ENCODE peak calls at places on chromosomes 7 and 10, in ten cellular contexts. One of them, this sample, is unnamed.

GRCh38 chr10:126387931-126388911 is at the start of gene ADAM12:
- DNase-seq in lower lobe of right lung: no peak
- DNase-seq in mammary epithelial cell: peak
- DNase-seq in body of pancreas: peak
- DNase-seq in A549: peak
- DNase-seq in astrocyte: peak
- DNase-seq in CD8-positive, alpha-beta T cell: no peak
- DNase-seq in fibroblast of lung: peak
- DNase-seq in heart right ventricle: peak
- DNase-seq in Peyer's patch: no peak
- DNase-seq in this sample: peak

GRCh38 chr10:101858723-101859500 is 15.3 kb upstream of the KCNIP2 start:
- DNase-seq in body of pancreas: no peak
- DNase-seq in lower lobe of right lung: no peak
- DNase-seq in astrocyte: no peak
- DNase-seq in mammary epithelial cell: no peak
- DNase-seq in CD8-positive, alpha-beta T cell: no peak
- DNase-seq in fibroblast of lung: no peak
- DNase-seq in A549: no peak
- DNase-seq in heart right ventricle: no peak
- DNase-seq in Peyer's patch: no peak
- DNase-seq in this sample: no peak

GRCh38 chr10:72625608-72626443 is at the start of gene MICU1:
- DNase-seq in lower lobe of right lung: peak
- DNase-seq in mammary epithelial cell: peak
- DNase-seq in Peyer's patch: peak
- DNase-seq in CD8-positive, alpha-beta T cell: peak
- DNase-seq in A549: peak
- DNase-seq in heart right ventricle: peak
- DNase-seq in fibroblast of lung: peak
- DNase-seq in astrocyte: peak
- DNase-seq in body of pancreas: peak
- DNase-seq in this sample: peak

GRCh38 chr10:14904316-14904732 is 25.7 kb downstream of the SUV39H2 start:
- DNase-seq in mammary epithelial cell: no peak
- DNase-seq in A549: peak
- DNase-seq in fibroblast of lung: peak
- DNase-seq in lower lobe of right lung: no peak
- DNase-seq in body of pancreas: peak
- DNase-seq in astrocyte: no peak
- DNase-seq in CD8-positive, alpha-beta T cell: no peak
- DNase-seq in heart right ventricle: no peak
- DNase-seq in Peyer's patch: no peak
- DNase-seq in this sample: peak

GRCh38 chr7:498678-499641 is 20.7 kb downstream of the PDGFA start:
- DNase-seq in mammary epithelial cell: no peak
- DNase-seq in lower lobe of right lung: peak
- DNase-seq in Peyer's patch: no peak
- DNase-seq in astrocyte: no peak
- DNase-seq in A549: no peak
- DNase-seq in body of pancreas: peak
- DNase-seq in CD8-positive, alpha-beta T cell: no peak
- DNase-seq in heart right ventricle: peak
- DNase-seq in fibroblast of lung: no peak
- DNase-seq in this sample: no peak

GRCh38 chr10:126255313-126255712 is 133.0 kb downstream of the ADAM12 start:
- DNase-seq in body of pancreas: no peak
- DNase-seq in CD8-positive, alpha-beta T cell: no peak
- DNase-seq in A549: no peak
- DNase-seq in fibroblast of lung: no peak
- DNase-seq in astrocyte: no peak
- DNase-seq in heart right ventricle: no peak
- DNase-seq in Peyer's patch: no peak
- DNase-seq in lower lobe of right lung: no peak
- DNase-seq in mammary epithelial cell: no peak
- DNase-seq in this sample: no peak

GRCh38 chr7:18895456-18895855 is 222.0 kb downstream of the TWIST1 start:
- DNase-seq in astrocyte: peak
- DNase-seq in CD8-positive, alpha-beta T cell: no peak
- DNase-seq in A549: peak
- DNase-seq in heart right ventricle: no peak
- DNase-seq in fibroblast of lung: peak
- DNase-seq in mammary epithelial cell: peak
- DNase-seq in Peyer's patch: no peak
- DNase-seq in body of pancreas: no peak
- DNase-seq in lower lobe of right lung: no peak
- DNase-seq in this sample: peak

GRCh38 chr10:80165173-80165572 is 32.6 kb downstream of the PLAC9 start:
- DNase-seq in A549: peak
- DNase-seq in CD8-positive, alpha-beta T cell: no peak
- DNase-seq in lower lobe of right lung: no peak
- DNase-seq in body of pancreas: no peak
- DNase-seq in Peyer's patch: no peak
- DNase-seq in astrocyte: peak
- DNase-seq in heart right ventricle: no peak
- DNase-seq in mammary epithelial cell: peak
- DNase-seq in fibroblast of lung: peak
- DNase-seq in this sample: peak

GRCh38 chr10:102927311-102928010 is 9.4 kb downstream of the CNNM2 start:
- DNase-seq in lower lobe of right lung: no peak
- DNase-seq in A549: no peak
- DNase-seq in CD8-positive, alpha-beta T cell: no peak
- DNase-seq in body of pancreas: no peak
- DNase-seq in astrocyte: no peak
- DNase-seq in mammary epithelial cell: no peak
- DNase-seq in heart right ventricle: no peak
- DNase-seq in Peyer's patch: no peak
- DNase-seq in fibroblast of lung: no peak
- DNase-seq in this sample: no peak

GRCh38 chr10:101067356-101068083 is 5.7 kb downstream of the KAZALD1 start:
- DNase-seq in lower lobe of right lung: peak
- DNase-seq in heart right ventricle: peak
- DNase-seq in CD8-positive, alpha-beta T cell: peak
- DNase-seq in fibroblast of lung: peak
- DNase-seq in mammary epithelial cell: peak
- DNase-seq in body of pancreas: peak
- DNase-seq in A549: peak
- DNase-seq in astrocyte: peak
- DNase-seq in Peyer's patch: peak
- DNase-seq in this sample: peak

GRCh38 chr7:492714-493065 is 27.0 kb downstream of the PDGFA start:
- DNase-seq in body of pancreas: no peak
- DNase-seq in fibroblast of lung: no peak
- DNase-seq in A549: no peak
- DNase-seq in heart right ventricle: peak
- DNase-seq in lower lobe of right lung: peak
- DNase-seq in Peyer's patch: no peak
- DNase-seq in mammary epithelial cell: no peak
- DNase-seq in CD8-positive, alpha-beta T cell: no peak
- DNase-seq in astrocyte: no peak
- DNase-seq in this sample: no peak

GRCh38 chr10:70145166-70145665 is 1.3 kb downstream of the TYSND1 start:
- DNase-seq in fibroblast of lung: no peak
- DNase-seq in Peyer's patch: no peak
- DNase-seq in A549: peak
- DNase-seq in mammary epithelial cell: no peak
- DNase-seq in body of pancreas: no peak
- DNase-seq in lower lobe of right lung: no peak
- DNase-seq in heart right ventricle: no peak
- DNase-seq in astrocyte: no peak
- DNase-seq in CD8-positive, alpha-beta T cell: no peak
- DNase-seq in this sample: no peak

GRCh38 chr10:47371629-47372485 is 12.2 kb downstream of the ZNF488 start:
- DNase-seq in heart right ventricle: no peak
- DNase-seq in mammary epithelial cell: no peak
- DNase-seq in body of pancreas: no peak
- DNase-seq in fibroblast of lung: no peak
- DNase-seq in lower lobe of right lung: no peak
- DNase-seq in A549: no peak
- DNase-seq in Peyer's patch: peak
- DNase-seq in CD8-positive, alpha-beta T cell: no peak
- DNase-seq in astrocyte: no peak
- DNase-seq in this sample: peak

GRCh38 chr10:112526130-112526529 is 79.1 kb downstream of the VTI1A start:
- DNase-seq in mammary epithelial cell: no peak
- DNase-seq in lower lobe of right lung: no peak
- DNase-seq in Peyer's patch: no peak
- DNase-seq in CD8-positive, alpha-beta T cell: no peak
- DNase-seq in heart right ventricle: no peak
- DNase-seq in astrocyte: peak
- DNase-seq in body of pancreas: no peak
- DNase-seq in fibroblast of lung: peak
- DNase-seq in A549: no peak
- DNase-seq in this sample: peak

GRCh38 chr7:94050046-94050445 is 45.9 kb upstream of the BET1 start:
- DNase-seq in body of pancreas: peak
- DNase-seq in A549: no peak
- DNase-seq in Peyer's patch: peak
- DNase-seq in heart right ventricle: no peak
- DNase-seq in CD8-positive, alpha-beta T cell: no peak
- DNase-seq in fibroblast of lung: no peak
- DNase-seq in lower lobe of right lung: peak
- DNase-seq in mammary epithelial cell: no peak
- DNase-seq in astrocyte: no peak
- DNase-seq in this sample: no peak

GRCh38 chr10:52115823-52116222 is 198.3 kb upstream of the DKK1 start:
- DNase-seq in A549: no peak
- DNase-seq in astrocyte: peak
- DNase-seq in body of pancreas: no peak
- DNase-seq in Peyer's patch: no peak
- DNase-seq in mammary epithelial cell: no peak
- DNase-seq in lower lobe of right lung: no peak
- DNase-seq in CD8-positive, alpha-beta T cell: no peak
- DNase-seq in fibroblast of lung: peak
- DNase-seq in heart right ventricle: no peak
- DNase-seq in this sample: no peak

GRCh38 chr10:14074062-14074884 is 256.5 kb downstream of the FRMD4A start:
- DNase-seq in fibroblast of lung: peak
- DNase-seq in body of pancreas: peak
- DNase-seq in mammary epithelial cell: peak
- DNase-seq in heart right ventricle: peak
- DNase-seq in CD8-positive, alpha-beta T cell: no peak
- DNase-seq in astrocyte: peak
- DNase-seq in A549: peak
- DNase-seq in Peyer's patch: peak
- DNase-seq in lower lobe of right lung: peak
- DNase-seq in this sample: peak

GRCh38 chr7:91228927-91229326 is 35.3 kb upstream of the FZD1 start:
- DNase-seq in heart right ventricle: no peak
- DNase-seq in body of pancreas: no peak
- DNase-seq in CD8-positive, alpha-beta T cell: no peak
- DNase-seq in astrocyte: no peak
- DNase-seq in mammary epithelial cell: peak
- DNase-seq in lower lobe of right lung: no peak
- DNase-seq in A549: no peak
- DNase-seq in Peyer's patch: no peak
- DNase-seq in fibroblast of lung: no peak
- DNase-seq in this sample: peak

GRCh38 chr7:150983893-150984368 is 5.8 kb upstream of the KCNH2 start:
- DNase-seq in A549: no peak
- DNase-seq in fibroblast of lung: peak
- DNase-seq in body of pancreas: no peak
- DNase-seq in Peyer's patch: peak
- DNase-seq in CD8-positive, alpha-beta T cell: no peak
- DNase-seq in astrocyte: peak
- DNase-seq in heart right ventricle: no peak
- DNase-seq in mammary epithelial cell: peak
- DNase-seq in lower lobe of right lung: no peak
- DNase-seq in this sample: peak

GRCh38 chr7:56474271-56474670 is 358.1 kb upstream of the NUPR2 start:
- DNase-seq in fibroblast of lung: no peak
- DNase-seq in lower lobe of right lung: no peak
- DNase-seq in A549: no peak
- DNase-seq in heart right ventricle: no peak
- DNase-seq in Peyer's patch: no peak
- DNase-seq in mammary epithelial cell: no peak
- DNase-seq in body of pancreas: no peak
- DNase-seq in CD8-positive, alpha-beta T cell: no peak
- DNase-seq in astrocyte: no peak
- DNase-seq in this sample: no peak

GRCh38 chr7:150379590-150380379 is 655 bp downstream of the ZNF775 start:
- DNase-seq in CD8-positive, alpha-beta T cell: no peak
- DNase-seq in heart right ventricle: no peak
- DNase-seq in lower lobe of right lung: no peak
- DNase-seq in mammary epithelial cell: peak
- DNase-seq in fibroblast of lung: no peak
- DNase-seq in Peyer's patch: peak
- DNase-seq in body of pancreas: no peak
- DNase-seq in astrocyte: no peak
- DNase-seq in A549: peak
- DNase-seq in this sample: no peak

GRCh38 chr10:58645762-58646161 is 133.1 kb downstream of the BICC1 start:
- DNase-seq in mammary epithelial cell: no peak
- DNase-seq in Peyer's patch: no peak
- DNase-seq in heart right ventricle: no peak
- DNase-seq in A549: no peak
- DNase-seq in lower lobe of right lung: no peak
- DNase-seq in astrocyte: no peak
- DNase-seq in fibroblast of lung: peak
- DNase-seq in body of pancreas: no peak
- DNase-seq in CD8-positive, alpha-beta T cell: no peak
- DNase-seq in this sample: no peak
- H3K4me3 ChIP-seq in mammary epithelial cell: no peak
- H3K4me3 ChIP-seq in Peyer's patch: no peak
- H3K4me3 ChIP-seq in heart right ventricle: no peak
- H3K4me3 ChIP-seq in A549: no peak
- H3K4me3 ChIP-seq in lower lobe of right lung: no peak
- H3K4me3 ChIP-seq in astrocyte: no peak
- H3K4me3 ChIP-seq in fibroblast of lung: no peak
- H3K4me3 ChIP-seq in body of pancreas: no peak
- H3K4me3 ChIP-seq in CD8-positive, alpha-beta T cell: no peak
- H3K4me3 ChIP-seq in this sample: no peak

GRCh38 chr7:2109936-2110585 is 122.7 kb downstream of the MAD1L1 start:
- DNase-seq in CD8-positive, alpha-beta T cell: no peak
- DNase-seq in astrocyte: peak
- DNase-seq in heart right ventricle: no peak
- DNase-seq in fibroblast of lung: peak
- DNase-seq in mammary epithelial cell: peak
- DNase-seq in Peyer's patch: peak
- DNase-seq in body of pancreas: peak
- DNase-seq in A549: peak
- DNase-seq in lower lobe of right lung: no peak
- DNase-seq in this sample: peak
- H3K4me3 ChIP-seq in CD8-positive, alpha-beta T cell: no peak
- H3K4me3 ChIP-seq in astrocyte: no peak
- H3K4me3 ChIP-seq in heart right ventricle: no peak
- H3K4me3 ChIP-seq in fibroblast of lung: no peak
- H3K4me3 ChIP-seq in mammary epithelial cell: no peak
- H3K4me3 ChIP-seq in Peyer's patch: no peak
- H3K4me3 ChIP-seq in body of pancreas: no peak
- H3K4me3 ChIP-seq in A549: no peak
- H3K4me3 ChIP-seq in lower lobe of right lung: no peak
- H3K4me3 ChIP-seq in this sample: no peak

GRCh38 chr7:107889992-107890391 is 991 bp upstream of the DLD start:
- DNase-seq in A549: no peak
- DNase-seq in astrocyte: no peak
- DNase-seq in Peyer's patch: no peak
- DNase-seq in body of pancreas: no peak
- DNase-seq in CD8-positive, alpha-beta T cell: no peak
- DNase-seq in fibroblast of lung: no peak
- DNase-seq in mammary epithelial cell: no peak
- DNase-seq in lower lobe of right lung: no peak
- DNase-seq in heart right ventricle: no peak
- DNase-seq in this sample: no peak
- H3K4me3 ChIP-seq in A549: no peak
- H3K4me3 ChIP-seq in astrocyte: no peak
- H3K4me3 ChIP-seq in Peyer's patch: no peak
- H3K4me3 ChIP-seq in body of pancreas: no peak
- H3K4me3 ChIP-seq in CD8-positive, alpha-beta T cell: no peak
- H3K4me3 ChIP-seq in fibroblast of lung: no peak
- H3K4me3 ChIP-seq in mammary epithelial cell: no peak
- H3K4me3 ChIP-seq in lower lobe of right lung: peak
- H3K4me3 ChIP-seq in heart right ventricle: no peak
- H3K4me3 ChIP-seq in this sample: no peak

GRCh38 chr7:74175270-74175803 is 1.2 kb downstream of the EIF4H start:
- DNase-seq in Peyer's patch: no peak
- DNase-seq in CD8-positive, alpha-beta T cell: no peak
- DNase-seq in astrocyte: no peak
- DNase-seq in lower lobe of right lung: no peak
- DNase-seq in mammary epithelial cell: no peak
- DNase-seq in heart right ventricle: no peak
- DNase-seq in body of pancreas: no peak
- DNase-seq in A549: no peak
- DNase-seq in fibroblast of lung: no peak
- DNase-seq in this sample: no peak
- H3K4me3 ChIP-seq in Peyer's patch: peak
- H3K4me3 ChIP-seq in CD8-positive, alpha-beta T cell: peak
- H3K4me3 ChIP-seq in astrocyte: peak
- H3K4me3 ChIP-seq in lower lobe of right lung: peak
- H3K4me3 ChIP-seq in mammary epithelial cell: peak
- H3K4me3 ChIP-seq in heart right ventricle: peak
- H3K4me3 ChIP-seq in body of pancreas: peak
- H3K4me3 ChIP-seq in A549: peak
- H3K4me3 ChIP-seq in fibroblast of lung: peak
- H3K4me3 ChIP-seq in this sample: peak